ENCODE peak calls at places on chromosome 5, in five cellular contexts. Z is AG09309, Y is kidney, F is psoas muscle, H is foreskin keratinocyte. R is an unnamed sample.

GRCh38 chr5:112142769-112143270 is 276.3 kb downstream of the EPB41L4A start:
- DNase-seq in Y (no peak), Z (peak; percentile 39), F (no peak), H (peak; percentile 66), R (no peak)

GRCh38 chr5:136979131-136979530 is 520.0 kb downstream of the SPOCK1 start:
- DNase-seq in Z (no peak), F (no peak), H (no peak), Y (no peak), R (no peak)

GRCh38 chr5:160287378-160288051 is 24.8 kb downstream of the CCNJL start:
- DNase-seq in F (peak; percentile 63), Y (peak; percentile 88), H (no peak), Z (no peak), R (no peak)

GRCh38 chr5:108222011-108222410 is 159.9 kb downstream of the FBXL17 start:
- DNase-seq in Z (no peak), H (no peak), F (no peak), Y (no peak), R (no peak)

GRCh38 chr5:72786676-72787075 is 29.8 kb upstream of the TNPO1 start:
- DNase-seq in Z (no peak), H (no peak), Y (no peak), F (no peak), R (no peak)

GRCh38 chr5:66454186-66455078 is 141.8 kb upstream of the MAST4 start:
- DNase-seq in H (peak; percentile 33), Y (no peak), F (no peak), Z (no peak), R (no peak)

GRCh38 chr5:75009559-75010230 is 42.7 kb downstream of the GCNT4 start:
- DNase-seq in H (no peak), Y (no peak), Z (no peak), F (no peak), R (no peak)

GRCh38 chr5:7225826-7226225 is 170.1 kb upstream of the ADCY2 start:
- DNase-seq in H (no peak), Z (no peak), Y (no peak), F (no peak), R (no peak)

GRCh38 chr5:10151656-10152055 is 98.0 kb downstream of the ATPSCKMT start:
- DNase-seq in Z (no peak), Y (no peak), F (no peak), H (no peak), R (no peak)

GRCh38 chr5:1187234-1187949 is 14.0 kb upstream of the SLC6A19 start:
- DNase-seq in F (peak; percentile 34), Z (no peak), H (no peak), Y (peak; percentile 50), R (peak; percentile 79)

GRCh38 chr5:168047043-168047668 is 244.3 kb upstream of the WWC1 start:
- DNase-seq in F (no peak), Y (no peak), H (no peak), Z (no peak), R (no peak)

GRCh38 chr5:175710361-175710760 is 52.5 kb downstream of the HRH2 start:
- DNase-seq in H (no peak), Y (peak; percentile 49), F (peak; percentile 41), Z (no peak), R (no peak)

GRCh38 chr5:128287740-128288139 is 204.2 kb downstream of the SLC12A2 start:
- DNase-seq in Y (no peak), H (no peak), Z (no peak), F (no peak), R (no peak)

GRCh38 chr5:14357861-14358260 is 214.7 kb downstream of the TRIO start:
- DNase-seq in F (no peak), H (no peak), Z (no peak), Y (no peak), R (no peak)

GRCh38 chr5:55406292-55406691 is 98.5 kb downstream of the MTREX start:
- DNase-seq in F (no peak), H (no peak), Y (no peak), Z (no peak), R (no peak)

GRCh38 chr5:172504736-172505402 is 50.5 kb upstream of the SH3PXD2B start:
- DNase-seq in Y (peak; percentile 40), Z (no peak), H (no peak), F (peak; percentile 70), R (no peak)

GRCh38 chr5:137617806-137618205 is 118.1 kb downstream of the KLHL3 start:
- DNase-seq in Z (no peak), Y (no peak), H (no peak), F (no peak), R (no peak)

GRCh38 chr5:67246108-67246507 is 49.5 kb upstream of the CD180 start:
- DNase-seq in H (no peak), Y (no peak), Z (no peak), F (no peak), R (no peak)

GRCh38 chr5:97909541-97909940 is 726.5 kb upstream of the RIOK2 start:
- DNase-seq in Y (no peak), H (peak; percentile 46), Z (no peak), F (no peak), R (no peak)

GRCh38 chr5:124452389-124452788 is 294.1 kb downstream of the ZNF608 start:
- DNase-seq in Z (no peak), H (no peak), Y (no peak), F (no peak), R (no peak)

GRCh38 chr5:144844086-144844485 is 673.4 kb downstream of the KCTD16 start:
- DNase-seq in F (no peak), H (no peak), Z (no peak), Y (no peak), R (no peak)

GRCh38 chr5:123438244-123438643 is 15.0 kb upstream of the CEP120 start:
- DNase-seq in F (no peak), Z (no peak), H (no peak), Y (no peak), R (no peak)

GRCh38 chr5:178290376-178290775 is 57.8 kb upstream of the PHYKPL start:
- DNase-seq in H (no peak), Z (no peak), Y (peak; percentile 66), F (peak; percentile 38), R (peak; percentile 80)

GRCh38 chr5:154176191-154176590 is 14.3 kb upstream of the GALNT10 start:
- DNase-seq in H (no peak), Z (no peak), Y (no peak), F (no peak), R (no peak)

GRCh38 chr5:177473461-177473991 is at the start of gene DBN1:
- DNase-seq in F (peak; percentile 78), Y (no peak), H (no peak), Z (no peak), R (no peak)

GRCh38 chr5:119426059-119426458 is 26.2 kb upstream of the HSD17B4 start:
- DNase-seq in Z (no peak), H (no peak), F (no peak), Y (no peak), R (no peak)

GRCh38 chr5:181215997-181216982 is 6.8 kb upstream of the TRIM41 start:
- DNase-seq in Z (no peak), Y (no peak), F (no peak), H (no peak), R (no peak)

GRCh38 chr5:181160144-181160754 is 12.9 kb downstream of the OR2V2 start:
- DNase-seq in H (no peak), Z (no peak), Y (no peak), F (peak; percentile 81), R (no peak)

GRCh38 chr5:179464631-179465030 is 85.7 kb upstream of the RUFY1 start:
- DNase-seq in Z (no peak), F (no peak), Y (no peak), H (no peak), R (no peak)

GRCh38 chr5:163727028-163727427 is 221.6 kb downstream of the MAT2B start:
- DNase-seq in Y (no peak), Z (no peak), F (no peak), H (no peak), R (no peak)

GRCh38 chr5:9562101-9562500 is 16.2 kb upstream of the SEMA5A start:
- DNase-seq in F (no peak), H (no peak), Y (no peak), Z (no peak), R (no peak)

GRCh38 chr5:57174128-57174849 is 430 bp downstream of the GPBP1 start:
- DNase-seq in Z (no peak), Y (no peak), H (no peak), F (no peak), R (no peak)

DNA sequence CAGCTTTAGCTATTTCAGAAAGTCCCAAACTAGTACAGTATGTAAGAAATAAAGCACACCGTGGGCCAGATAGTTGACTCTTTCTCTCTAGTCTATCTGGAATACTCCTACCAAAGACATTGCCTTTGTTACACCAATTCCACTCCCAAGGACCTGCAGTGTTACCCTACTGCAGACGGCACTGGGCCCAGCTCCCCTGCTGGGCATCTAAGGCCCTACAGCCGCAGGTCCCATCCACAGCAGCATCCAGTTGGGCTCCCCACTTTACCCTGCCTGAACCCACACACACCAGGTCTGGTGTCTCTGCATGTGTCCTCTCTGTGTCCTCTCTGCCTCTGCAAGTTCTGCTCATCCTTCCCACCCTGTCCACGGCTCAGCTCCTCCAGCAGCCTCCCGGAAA is 22.5 kb downstream of the TNIP1 start:
- DNase-seq in H (no peak), Y (no peak), Z (no peak), F (peak; percentile 25), R (no peak)
- TF ChIP-seq CTCF in H (peak; percentile 21), Y (no peak), Z (no peak), F (no peak), R (peak; percentile 10)

DNA sequence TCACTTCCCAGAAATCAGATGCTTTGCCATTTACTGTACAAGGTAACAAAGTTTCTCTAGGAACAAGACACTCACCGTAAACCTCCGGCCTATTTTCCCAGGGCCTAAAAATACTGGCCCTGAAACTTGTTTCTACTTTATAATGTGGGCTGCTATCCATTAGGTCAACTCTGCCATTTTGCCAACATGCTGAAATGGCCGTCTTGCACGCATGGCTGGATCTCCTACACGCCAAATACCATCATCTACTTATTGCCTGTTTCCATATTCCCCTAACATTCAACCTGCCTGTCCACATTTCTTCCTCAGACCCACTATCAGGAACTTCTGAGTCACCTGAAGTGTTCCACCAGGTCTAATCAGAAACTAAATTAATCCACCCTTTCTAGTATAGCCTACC is 4.7 kb downstream of the TBCA start:
- DNase-seq in Y (no peak), Z (no peak), H (no peak), F (no peak), R (no peak)
- TF ChIP-seq CTCF in Y (no peak), Z (no peak), H (no peak), F (no peak), R (no peak)

GRCh38 chr5:141182248-141182647 is at the start of gene PCDHB16:
- DNase-seq in H (no peak), Y (peak; percentile 44), Z (no peak), F (no peak), R (no peak)
- TF ChIP-seq CTCF in H (peak; percentile 32), Y (peak; percentile 40), Z (peak; percentile 61), F (peak; percentile 23), R (peak; percentile 77)

GRCh38 chr5:135253601-135254165 is 145.3 kb downstream of the MACROH2A1 start:
- DNase-seq in F (no peak), H (no peak), Y (no peak), Z (no peak), R (no peak)
- TF ChIP-seq CTCF in F (no peak), H (no peak), Y (no peak), Z (no peak), R (no peak)

R was measured in chondrocyte.